ENCODE peak calls at places on chromosomes 4 and X, in nine cellular contexts. One of them, this sample, is unnamed.

GRCh38 chr4:38328963-38329729 is 334.9 kb upstream of the KLF3 start:
- DNase-seq in left lung: no peak
- DNase-seq in CD8-positive, alpha-beta memory T cell: peak
- DNase-seq in K562: no peak
- DNase-seq in effector memory CD4-positive, alpha-beta T cell: no peak
- DNase-seq in endothelial cell of umbilical vein: no peak
- DNase-seq in uterus: no peak
- DNase-seq in A673: no peak
- DNase-seq in Panc1: no peak
- DNase-seq in this sample: peak

GRCh38 chr4:67393699-67394281 is 151.5 kb downstream of the CENPC start:
- DNase-seq in left lung: no peak
- DNase-seq in CD8-positive, alpha-beta memory T cell: peak
- DNase-seq in K562: peak
- DNase-seq in effector memory CD4-positive, alpha-beta T cell: no peak
- DNase-seq in endothelial cell of umbilical vein: peak
- DNase-seq in uterus: no peak
- DNase-seq in A673: peak
- DNase-seq in Panc1: no peak
- DNase-seq in this sample: peak

GRCh38 chr4:37981844-37982720 is 21.9 kb downstream of the PTTG2 start:
- DNase-seq in left lung: no peak
- DNase-seq in CD8-positive, alpha-beta memory T cell: no peak
- DNase-seq in K562: no peak
- DNase-seq in effector memory CD4-positive, alpha-beta T cell: no peak
- DNase-seq in endothelial cell of umbilical vein: no peak
- DNase-seq in uterus: no peak
- DNase-seq in A673: no peak
- DNase-seq in Panc1: no peak
- DNase-seq in this sample: no peak

GRCh38 chr4:82639947-82640346 is 78.2 kb upstream of the TMEM150C start:
- DNase-seq in left lung: no peak
- DNase-seq in CD8-positive, alpha-beta memory T cell: no peak
- DNase-seq in K562: no peak
- DNase-seq in effector memory CD4-positive, alpha-beta T cell: no peak
- DNase-seq in endothelial cell of umbilical vein: no peak
- DNase-seq in uterus: no peak
- DNase-seq in A673: no peak
- DNase-seq in Panc1: no peak
- DNase-seq in this sample: no peak

GRCh38 chr4:163382178-163382869 is 38.6 kb downstream of the NPY5R start:
- DNase-seq in left lung: no peak
- DNase-seq in CD8-positive, alpha-beta memory T cell: no peak
- DNase-seq in K562: no peak
- DNase-seq in effector memory CD4-positive, alpha-beta T cell: no peak
- DNase-seq in endothelial cell of umbilical vein: no peak
- DNase-seq in uterus: no peak
- DNase-seq in A673: no peak
- DNase-seq in Panc1: no peak
- DNase-seq in this sample: no peak

GRCh38 chrX:22220941-22221340 is 51.8 kb upstream of the CBLL2 start:
- DNase-seq in left lung: no peak
- DNase-seq in CD8-positive, alpha-beta memory T cell: no peak
- DNase-seq in K562: no peak
- DNase-seq in effector memory CD4-positive, alpha-beta T cell: no peak
- DNase-seq in endothelial cell of umbilical vein: peak
- DNase-seq in uterus: no peak
- DNase-seq in A673: peak
- DNase-seq in Panc1: no peak
- DNase-seq in this sample: no peak

GRCh38 chr4:36187723-36188333 is 56.5 kb downstream of the ARAP2 start:
- DNase-seq in left lung: no peak
- DNase-seq in CD8-positive, alpha-beta memory T cell: peak
- DNase-seq in K562: no peak
- DNase-seq in effector memory CD4-positive, alpha-beta T cell: no peak
- DNase-seq in endothelial cell of umbilical vein: peak
- DNase-seq in uterus: no peak
- DNase-seq in A673: peak
- DNase-seq in Panc1: peak
- DNase-seq in this sample: peak

GRCh38 chr4:114383055-114383454 is 215.6 kb upstream of the UGT8 start:
- DNase-seq in left lung: no peak
- DNase-seq in CD8-positive, alpha-beta memory T cell: no peak
- DNase-seq in K562: no peak
- DNase-seq in effector memory CD4-positive, alpha-beta T cell: no peak
- DNase-seq in endothelial cell of umbilical vein: no peak
- DNase-seq in uterus: no peak
- DNase-seq in A673: no peak
- DNase-seq in Panc1: no peak
- DNase-seq in this sample: no peak

GRCh38 chr4:109574443-109574850 is 14.4 kb downstream of the MCUB start:
- DNase-seq in left lung: no peak
- DNase-seq in CD8-positive, alpha-beta memory T cell: peak
- DNase-seq in K562: no peak
- DNase-seq in effector memory CD4-positive, alpha-beta T cell: no peak
- DNase-seq in endothelial cell of umbilical vein: peak
- DNase-seq in uterus: no peak
- DNase-seq in A673: peak
- DNase-seq in Panc1: no peak
- DNase-seq in this sample: peak

GRCh38 chrX:75303795-75304194 is 29.9 kb downstream of the UPRT start:
- DNase-seq in left lung: no peak
- DNase-seq in CD8-positive, alpha-beta memory T cell: no peak
- DNase-seq in K562: no peak
- DNase-seq in effector memory CD4-positive, alpha-beta T cell: no peak
- DNase-seq in endothelial cell of umbilical vein: peak
- DNase-seq in uterus: no peak
- DNase-seq in A673: no peak
- DNase-seq in Panc1: no peak
- DNase-seq in this sample: no peak

GRCh38 chr4:53622739-53623151 is 31.5 kb upstream of the LNX1 start:
- DNase-seq in left lung: no peak
- DNase-seq in CD8-positive, alpha-beta memory T cell: no peak
- DNase-seq in K562: no peak
- DNase-seq in effector memory CD4-positive, alpha-beta T cell: no peak
- DNase-seq in endothelial cell of umbilical vein: no peak
- DNase-seq in uterus: peak
- DNase-seq in A673: no peak
- DNase-seq in Panc1: no peak
- DNase-seq in this sample: no peak

GRCh38 chr4:2731907-2732314 is 24.2 kb downstream of the TNIP2 start:
- DNase-seq in left lung: no peak
- DNase-seq in CD8-positive, alpha-beta memory T cell: no peak
- DNase-seq in K562: no peak
- DNase-seq in effector memory CD4-positive, alpha-beta T cell: no peak
- DNase-seq in endothelial cell of umbilical vein: no peak
- DNase-seq in uterus: no peak
- DNase-seq in A673: no peak
- DNase-seq in Panc1: no peak
- DNase-seq in this sample: no peak

GRCh38 chr4:176563591-176563990 is 229.1 kb downstream of the VEGFC start:
- DNase-seq in left lung: no peak
- DNase-seq in CD8-positive, alpha-beta memory T cell: no peak
- DNase-seq in K562: no peak
- DNase-seq in effector memory CD4-positive, alpha-beta T cell: no peak
- DNase-seq in endothelial cell of umbilical vein: peak
- DNase-seq in uterus: no peak
- DNase-seq in A673: peak
- DNase-seq in Panc1: no peak
- DNase-seq in this sample: no peak
- H3K4me3 ChIP-seq in left lung: no peak
- H3K4me3 ChIP-seq in CD8-positive, alpha-beta memory T cell: no peak
- H3K4me3 ChIP-seq in K562: no peak
- H3K4me3 ChIP-seq in effector memory CD4-positive, alpha-beta T cell: no peak
- H3K4me3 ChIP-seq in endothelial cell of umbilical vein: no peak
- H3K4me3 ChIP-seq in uterus: no peak
- H3K4me3 ChIP-seq in A673: no peak
- H3K4me3 ChIP-seq in Panc1: no peak
- H3K4me3 ChIP-seq in this sample: no peak

DNA sequence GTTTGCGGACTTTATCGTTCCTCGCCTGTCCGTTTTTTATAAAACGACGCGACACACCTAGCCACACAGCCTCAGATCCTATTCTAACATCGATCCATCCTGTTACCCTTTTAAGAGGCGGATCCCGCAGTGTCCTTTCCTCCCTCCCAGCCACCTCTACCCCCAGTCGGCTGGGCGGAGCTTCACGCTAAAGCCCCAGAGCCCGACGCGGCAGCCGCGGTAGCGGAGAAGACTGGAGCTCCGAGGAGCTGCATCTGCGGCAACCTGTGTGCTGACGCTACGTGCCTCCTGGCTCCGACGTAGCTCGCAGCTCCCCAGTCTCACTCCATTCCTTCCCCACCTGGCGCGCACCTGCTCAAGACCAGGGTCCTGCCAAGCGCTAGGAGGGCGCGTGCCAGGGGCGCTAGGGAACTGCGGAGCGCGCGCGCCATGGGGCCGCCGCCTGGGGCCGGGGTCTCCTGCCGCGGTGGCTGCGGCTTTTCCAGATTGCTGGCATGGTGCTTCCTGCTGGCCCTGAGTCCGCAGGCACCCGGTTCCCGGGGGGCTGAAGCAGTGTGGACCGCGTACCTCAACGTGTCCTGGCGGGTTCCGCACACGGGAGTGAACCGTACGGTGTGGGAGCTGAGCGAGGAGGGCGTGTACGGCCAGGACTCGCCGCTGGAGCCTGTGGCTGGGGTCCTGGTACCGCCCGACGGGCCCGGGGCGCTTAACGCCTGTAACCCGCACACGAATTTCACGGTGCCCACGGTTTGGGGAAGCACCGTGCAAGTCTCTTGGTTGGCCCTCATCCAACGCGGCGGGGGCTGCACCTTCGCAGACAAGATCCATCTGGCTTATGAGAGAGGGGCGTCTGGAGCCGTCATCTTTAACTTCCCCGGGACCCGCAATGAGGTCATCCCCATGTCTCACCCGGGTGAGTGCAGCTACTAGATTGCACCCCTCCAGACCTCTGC is at the start of gene RNF128:
- DNase-seq in left lung: peak
- DNase-seq in CD8-positive, alpha-beta memory T cell: no peak
- DNase-seq in K562: no peak
- DNase-seq in effector memory CD4-positive, alpha-beta T cell: no peak
- DNase-seq in endothelial cell of umbilical vein: no peak
- DNase-seq in uterus: no peak
- DNase-seq in A673: peak
- DNase-seq in Panc1: no peak
- DNase-seq in this sample: peak
- H3K4me3 ChIP-seq in left lung: peak
- H3K4me3 ChIP-seq in CD8-positive, alpha-beta memory T cell: no peak
- H3K4me3 ChIP-seq in K562: no peak
- H3K4me3 ChIP-seq in effector memory CD4-positive, alpha-beta T cell: peak
- H3K4me3 ChIP-seq in endothelial cell of umbilical vein: no peak
- H3K4me3 ChIP-seq in uterus: peak
- H3K4me3 ChIP-seq in A673: no peak
- H3K4me3 ChIP-seq in Panc1: peak
- H3K4me3 ChIP-seq in this sample: no peak

DNA sequence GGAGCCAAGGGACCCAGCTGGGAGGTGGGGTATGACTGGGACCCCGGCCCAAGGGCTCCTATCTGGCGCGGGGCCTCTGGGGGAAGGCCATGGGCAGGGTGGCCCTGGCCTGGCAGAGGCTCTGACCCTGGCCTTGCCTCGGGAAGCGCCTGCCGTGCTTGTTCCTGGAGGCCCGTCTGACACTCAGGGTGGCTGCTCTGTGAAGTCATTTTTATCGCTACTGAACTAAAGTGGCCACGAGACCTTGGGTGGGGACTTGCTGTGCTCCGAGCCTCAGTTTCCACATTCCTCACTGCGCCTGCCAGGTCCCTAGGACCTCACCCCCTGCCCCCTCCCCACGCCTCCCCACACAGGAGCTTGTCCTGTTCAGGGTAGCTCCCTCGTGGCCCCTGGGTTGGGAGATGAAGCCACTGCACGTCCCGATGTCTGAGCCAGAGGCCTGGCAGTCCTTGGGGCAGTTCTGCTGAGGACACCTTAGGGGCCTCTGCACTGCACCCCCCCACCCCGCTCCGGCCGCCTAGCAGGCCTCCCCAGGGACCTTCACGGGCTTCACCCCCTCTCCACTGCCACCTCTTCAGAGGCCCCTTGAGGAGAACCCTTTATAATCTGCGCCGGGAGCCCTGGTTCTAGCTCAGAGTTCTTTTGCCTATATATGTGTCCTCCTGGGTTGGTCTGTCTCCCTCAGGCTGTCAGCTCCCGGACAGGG is 639 bp upstream of the SORCS2 start:
- DNase-seq in left lung: peak
- DNase-seq in CD8-positive, alpha-beta memory T cell: no peak
- DNase-seq in K562: no peak
- DNase-seq in effector memory CD4-positive, alpha-beta T cell: no peak
- DNase-seq in endothelial cell of umbilical vein: no peak
- DNase-seq in uterus: no peak
- DNase-seq in A673: no peak
- DNase-seq in Panc1: no peak
- DNase-seq in this sample: no peak
- H3K4me3 ChIP-seq in left lung: no peak
- H3K4me3 ChIP-seq in CD8-positive, alpha-beta memory T cell: no peak
- H3K4me3 ChIP-seq in K562: no peak
- H3K4me3 ChIP-seq in effector memory CD4-positive, alpha-beta T cell: no peak
- H3K4me3 ChIP-seq in endothelial cell of umbilical vein: no peak
- H3K4me3 ChIP-seq in uterus: peak
- H3K4me3 ChIP-seq in A673: no peak
- H3K4me3 ChIP-seq in Panc1: no peak
- H3K4me3 ChIP-seq in this sample: no peak

DNA sequence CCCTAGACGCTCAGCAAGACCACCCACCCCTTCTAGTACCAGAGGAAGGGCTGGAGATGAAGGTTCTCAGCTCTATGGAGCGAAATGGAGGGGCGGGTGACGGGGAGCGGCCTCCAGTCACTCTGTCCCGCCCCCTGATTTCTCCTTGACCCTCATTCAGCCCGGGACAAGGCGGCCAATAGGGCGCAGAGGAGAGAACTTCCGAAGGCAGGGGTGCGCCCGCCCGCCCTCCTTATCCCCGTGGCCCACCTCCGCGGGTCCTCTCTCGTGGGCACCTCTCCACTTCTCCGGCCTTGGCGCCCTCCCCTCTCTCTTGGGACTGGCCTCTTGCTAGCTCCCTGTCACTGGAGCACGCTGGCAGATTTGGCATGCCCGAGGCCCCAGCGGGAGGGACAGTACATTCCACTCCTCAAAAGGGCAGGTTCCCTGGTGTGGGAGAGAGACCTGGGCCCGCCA is 1.1 kb upstream of the SEPTIN6 start:
- DNase-seq in left lung: no peak
- DNase-seq in CD8-positive, alpha-beta memory T cell: no peak
- DNase-seq in K562: no peak
- DNase-seq in effector memory CD4-positive, alpha-beta T cell: no peak
- DNase-seq in endothelial cell of umbilical vein: no peak
- DNase-seq in uterus: no peak
- DNase-seq in A673: no peak
- DNase-seq in Panc1: no peak
- DNase-seq in this sample: no peak
- H3K4me3 ChIP-seq in left lung: peak
- H3K4me3 ChIP-seq in CD8-positive, alpha-beta memory T cell: no peak
- H3K4me3 ChIP-seq in K562: no peak
- H3K4me3 ChIP-seq in effector memory CD4-positive, alpha-beta T cell: no peak
- H3K4me3 ChIP-seq in endothelial cell of umbilical vein: no peak
- H3K4me3 ChIP-seq in uterus: no peak
- H3K4me3 ChIP-seq in A673: no peak
- H3K4me3 ChIP-seq in Panc1: peak
- H3K4me3 ChIP-seq in this sample: no peak